ENCODE peak calls at places on chromosomes 2 and 18, in six cellular contexts. One of them, this sample, is unnamed.

GRCh38 chr2:105439130-105439529 is 40.3 kb upstream of the FHL2 start:
- DNase-seq in iPS-NIHi11: no peak
- DNase-seq in T-helper 9 cell: no peak
- DNase-seq in activated T-helper 9 cell treated with anti-CD3 and anti-CD28 coated beads, Interleukin-2, amount 50 U/mL, for 16 hours: no peak
- DNase-seq in mesenteric fat pad: no peak
- DNase-seq in amniotic stem cell: no peak
- DNase-seq in this sample: no peak

GRCh38 chr2:54669677-54670484 is 53.6 kb upstream of the EML6 start:
- DNase-seq in iPS-NIHi11: no peak
- DNase-seq in T-helper 9 cell: no peak
- DNase-seq in activated T-helper 9 cell treated with anti-CD3 and anti-CD28 coated beads, Interleukin-2, amount 50 U/mL, for 16 hours: no peak
- DNase-seq in mesenteric fat pad: no peak
- DNase-seq in amniotic stem cell: no peak
- DNase-seq in this sample: no peak

GRCh38 chr18:8435376-8435775 is 173.9 kb upstream of the RAB12 start:
- DNase-seq in iPS-NIHi11: no peak
- DNase-seq in T-helper 9 cell: no peak
- DNase-seq in activated T-helper 9 cell treated with anti-CD3 and anti-CD28 coated beads, Interleukin-2, amount 50 U/mL, for 16 hours: no peak
- DNase-seq in mesenteric fat pad: no peak
- DNase-seq in amniotic stem cell: no peak
- DNase-seq in this sample: no peak

GRCh38 chr2:31108887-31109286 is 29.4 kb downstream of the GALNT14 start:
- DNase-seq in iPS-NIHi11: no peak
- DNase-seq in T-helper 9 cell: no peak
- DNase-seq in activated T-helper 9 cell treated with anti-CD3 and anti-CD28 coated beads, Interleukin-2, amount 50 U/mL, for 16 hours: no peak
- DNase-seq in mesenteric fat pad: no peak
- DNase-seq in amniotic stem cell: no peak
- DNase-seq in this sample: no peak

GRCh38 chr18:51235011-51235789 is 37.7 kb upstream of the MEX3C start:
- DNase-seq in iPS-NIHi11: peak
- DNase-seq in T-helper 9 cell: no peak
- DNase-seq in activated T-helper 9 cell treated with anti-CD3 and anti-CD28 coated beads, Interleukin-2, amount 50 U/mL, for 16 hours: peak
- DNase-seq in mesenteric fat pad: no peak
- DNase-seq in amniotic stem cell: no peak
- DNase-seq in this sample: peak

GRCh38 chr2:210199854-210200253 is 25.4 kb downstream of the ACADL start:
- DNase-seq in iPS-NIHi11: no peak
- DNase-seq in T-helper 9 cell: no peak
- DNase-seq in activated T-helper 9 cell treated with anti-CD3 and anti-CD28 coated beads, Interleukin-2, amount 50 U/mL, for 16 hours: no peak
- DNase-seq in mesenteric fat pad: no peak
- DNase-seq in amniotic stem cell: no peak
- DNase-seq in this sample: no peak

GRCh38 chr18:36366994-36367839 is 69.7 kb downstream of the FHOD3 start:
- DNase-seq in iPS-NIHi11: no peak
- DNase-seq in T-helper 9 cell: no peak
- DNase-seq in activated T-helper 9 cell treated with anti-CD3 and anti-CD28 coated beads, Interleukin-2, amount 50 U/mL, for 16 hours: no peak
- DNase-seq in mesenteric fat pad: no peak
- DNase-seq in amniotic stem cell: no peak
- DNase-seq in this sample: no peak

GRCh38 chr2:54899576-54900200 is 150.6 kb downstream of the RTN4 start:
- DNase-seq in iPS-NIHi11: no peak
- DNase-seq in T-helper 9 cell: no peak
- DNase-seq in activated T-helper 9 cell treated with anti-CD3 and anti-CD28 coated beads, Interleukin-2, amount 50 U/mL, for 16 hours: no peak
- DNase-seq in mesenteric fat pad: no peak
- DNase-seq in amniotic stem cell: no peak
- DNase-seq in this sample: no peak

GRCh38 chr18:76971149-76971548 is 148.8 kb downstream of the ZNF236 start:
- DNase-seq in iPS-NIHi11: no peak
- DNase-seq in T-helper 9 cell: no peak
- DNase-seq in activated T-helper 9 cell treated with anti-CD3 and anti-CD28 coated beads, Interleukin-2, amount 50 U/mL, for 16 hours: no peak
- DNase-seq in mesenteric fat pad: no peak
- DNase-seq in amniotic stem cell: no peak
- DNase-seq in this sample: no peak

GRCh38 chr18:45412577-45412976 is 202.7 kb upstream of the SLC14A2 start:
- DNase-seq in iPS-NIHi11: no peak
- DNase-seq in T-helper 9 cell: no peak
- DNase-seq in activated T-helper 9 cell treated with anti-CD3 and anti-CD28 coated beads, Interleukin-2, amount 50 U/mL, for 16 hours: no peak
- DNase-seq in mesenteric fat pad: no peak
- DNase-seq in amniotic stem cell: no peak
- DNase-seq in this sample: no peak

GRCh38 chr2:189012373-189012772 is 38.2 kb downstream of the COL3A1 start:
- DNase-seq in iPS-NIHi11: no peak
- DNase-seq in T-helper 9 cell: no peak
- DNase-seq in activated T-helper 9 cell treated with anti-CD3 and anti-CD28 coated beads, Interleukin-2, amount 50 U/mL, for 16 hours: no peak
- DNase-seq in mesenteric fat pad: no peak
- DNase-seq in amniotic stem cell: no peak
- DNase-seq in this sample: no peak

GRCh38 chr2:3242747-3243369 is 134.8 kb downstream of the EIPR1 start:
- DNase-seq in iPS-NIHi11: no peak
- DNase-seq in T-helper 9 cell: peak
- DNase-seq in activated T-helper 9 cell treated with anti-CD3 and anti-CD28 coated beads, Interleukin-2, amount 50 U/mL, for 16 hours: no peak
- DNase-seq in mesenteric fat pad: no peak
- DNase-seq in amniotic stem cell: no peak
- DNase-seq in this sample: peak

GRCh38 chr2:42230891-42231290 is 61.7 kb downstream of the EML4 start:
- DNase-seq in iPS-NIHi11: no peak
- DNase-seq in T-helper 9 cell: no peak
- DNase-seq in activated T-helper 9 cell treated with anti-CD3 and anti-CD28 coated beads, Interleukin-2, amount 50 U/mL, for 16 hours: no peak
- DNase-seq in mesenteric fat pad: no peak
- DNase-seq in amniotic stem cell: no peak
- DNase-seq in this sample: no peak

GRCh38 chr2:84969511-84970265 is 1.3 kb upstream of the KCMF1 start:
- DNase-seq in iPS-NIHi11: no peak
- DNase-seq in T-helper 9 cell: peak
- DNase-seq in activated T-helper 9 cell treated with anti-CD3 and anti-CD28 coated beads, Interleukin-2, amount 50 U/mL, for 16 hours: peak
- DNase-seq in mesenteric fat pad: no peak
- DNase-seq in amniotic stem cell: no peak
- DNase-seq in this sample: no peak

This sample was measured in stimulated activated naive CD4-positive, alpha-beta T cell treated with Interleukin-2 at 50 U/mL for 16 hours.